ENCODE peak calls at places on chromosomes 13 and 19, in seven cellular contexts. A is activated gamma-delta T cell treated with Interleukin-2 at 50 U/mL for 16 hours; D is endodermal cell; W is colonic mucosa; R is effector memory CD4-positive, alpha-beta T cell; K is vagina; C is fibroblast of lung. O is an unnamed sample.

GRCh38 chr13:94595006-94595942 is 678 bp downstream of the TGDS start:
- DNase-seq in K (no peak), A (peak), R (peak), W (peak), D (peak), C (peak), O (peak)

GRCh38 chr19:49497047-49497789 is 984 bp downstream of the RPS11 start:
- DNase-seq in K (no peak), W (peak), A (peak), D (peak), R (peak), C (peak), O (peak)

GRCh38 chr13:100563779-100564178 is 24.8 kb downstream of the GGACT start:
- DNase-seq in C (no peak), D (peak), A (no peak), R (no peak), K (no peak), W (no peak), O (no peak)

GRCh38 chr19:52187407-52187806 is 2.4 kb upstream of the PPP2R1A start:
- DNase-seq in D (no peak), K (no peak), W (no peak), C (no peak), R (no peak), A (no peak), O (no peak)

GRCh38 chr19:52638601-52639000 is 446 bp upstream of the ZNF83 start:
- DNase-seq in K (no peak), D (no peak), W (no peak), R (no peak), C (no peak), A (no peak), O (peak)

GRCh38 chr13:46160474-46161066 is 21.4 kb downstream of the LCP1 start:
- DNase-seq in R (no peak), W (no peak), D (peak), K (no peak), A (peak), C (peak), O (peak)

GRCh38 chr19:43445426-43445825 is 20.0 kb downstream of the LYPD3 start:
- DNase-seq in R (no peak), A (no peak), K (no peak), C (no peak), W (no peak), D (no peak), O (no peak)

GRCh38 chr13:113422790-113423189 is 30.5 kb downstream of the ADPRHL1 start:
- DNase-seq in A (no peak), K (no peak), C (no peak), W (no peak), D (peak), R (no peak), O (no peak)

GRCh38 chr19:38990949-38991697 is 15.6 kb upstream of the FBXO17 start:
- DNase-seq in D (no peak), R (no peak), W (no peak), K (no peak), A (no peak), C (no peak), O (peak)

GRCh38 chr13:44160549-44161278 is 212.9 kb upstream of the SERP2 start:
- DNase-seq in W (no peak), D (no peak), C (peak), K (no peak), R (no peak), A (no peak), O (no peak)

GRCh38 chr13:66424417-66424816 is 805.7 kb downstream of the PCDH9 start:
- DNase-seq in K (no peak), A (no peak), C (peak), D (no peak), R (no peak), W (no peak), O (no peak)

GRCh38 chr13:110210604-110210985 is 96.4 kb downstream of the COL4A1 start:
- DNase-seq in K (no peak), W (no peak), C (no peak), R (no peak), D (no peak), A (no peak), O (no peak)

GRCh38 chr19:5154799-5155426 is 185.7 kb downstream of the PTPRS start:
- DNase-seq in W (no peak), D (no peak), A (no peak), K (no peak), R (no peak), C (no peak), O (no peak)

GRCh38 chr19:55986487-55986886 is at the start of gene NLRP5:
- DNase-seq in W (no peak), K (no peak), A (no peak), C (no peak), R (no peak), D (no peak), O (no peak)

GRCh38 chr13:85498774-85499173 is 300.4 kb downstream of the SLITRK6 start:
- DNase-seq in A (no peak), W (no peak), R (no peak), C (no peak), K (no peak), D (no peak), O (no peak)